ENCODE peak calls at places on chromosomes 6 and 20, in nine cellular contexts. A, H, G, N, D, B, O, K and V are unnamed samples.

GRCh38 chr20:41540459-41540858 is 77.7 kb downstream of the CHD6 start:
- DNase-seq in O (no peak), G (no peak), N (peak), A (no peak), D (no peak), B (no peak), K (no peak), H (no peak), V (no peak)

GRCh38 chr6:165834613-165835259 is 171.7 kb upstream of the PDE10A start:
- DNase-seq in N (no peak), G (no peak), H (peak), K (peak), D (no peak), A (peak), B (peak), O (no peak), V (no peak)

GRCh38 chr6:25369450-25370086 is 90.4 kb downstream of the CARMIL1 start:
- DNase-seq in K (peak), D (no peak), B (no peak), N (peak), G (no peak), O (no peak), H (peak), A (no peak), V (no peak)

GRCh38 chr20:46701986-46702385 is 7.5 kb upstream of the SLC2A10 start:
- DNase-seq in G (no peak), D (no peak), A (no peak), O (no peak), B (no peak), H (no peak), K (no peak), N (no peak), V (no peak)

GRCh38 chr6:155126727-155127439 is 131.8 kb downstream of the TIAM2 start:
- DNase-seq in K (no peak), O (no peak), N (peak), B (peak), H (no peak), G (no peak), A (no peak), D (peak), V (peak)

GRCh38 chr6:3139090-3139903 is 18.0 kb downstream of the TUBB2A start:
- DNase-seq in G (no peak), B (peak), A (peak), O (no peak), D (no peak), N (peak), K (peak), H (peak), V (no peak)

GRCh38 chr6:161152904-161153662 is 120.8 kb downstream of the AGPAT4 start:
- DNase-seq in D (no peak), H (no peak), N (no peak), B (no peak), O (no peak), G (peak), K (no peak), A (no peak), V (no peak)

GRCh38 chr6:4567141-4567540 is 209.1 kb upstream of the CDYL start:
- DNase-seq in B (peak), D (no peak), G (no peak), H (no peak), A (no peak), N (no peak), K (no peak), O (no peak), V (no peak)

GRCh38 chr6:117272032-117272866 is 6.9 kb downstream of the VGLL2 start:
- DNase-seq in H (no peak), A (no peak), K (no peak), B (no peak), N (no peak), G (no peak), D (no peak), O (no peak), V (no peak)

GRCh38 chr20:9185511-9185910 is 116.6 kb downstream of the PLCB4 start:
- DNase-seq in A (no peak), D (no peak), K (no peak), N (no peak), O (no peak), H (no peak), B (peak), G (no peak), V (no peak)

GRCh38 chr20:54499111-54499510 is 23.7 kb downstream of the DOK5 start:
- DNase-seq in N (no peak), A (no peak), K (no peak), O (no peak), D (no peak), G (no peak), B (no peak), H (no peak), V (no peak)

GRCh38 chr6:43768506-43768860 is 1.5 kb upstream of the VEGFA start:
- DNase-seq in N (no peak), O (no peak), K (no peak), D (no peak), G (no peak), B (no peak), A (no peak), H (no peak), V (no peak)

GRCh38 chr6:112795316-112795715 is 448.2 kb downstream of the RFPL4B start:
- DNase-seq in D (no peak), A (no peak), G (no peak), K (no peak), H (no peak), B (no peak), O (no peak), N (no peak), V (no peak)

GRCh38 chr6:617485-618100 is 39.3 kb downstream of the HUS1B start:
- DNase-seq in G (no peak), K (no peak), A (no peak), N (no peak), O (no peak), D (no peak), H (peak), B (no peak), V (no peak)

GRCh38 chr6:25169551-25170335 is 109.4 kb upstream of the CARMIL1 start:
- DNase-seq in N (no peak), A (no peak), O (no peak), D (no peak), K (no peak), G (no peak), H (no peak), B (peak), V (no peak)

GRCh38 chr6:106116125-106116524 is 30.0 kb downstream of the PRDM1 start:
- DNase-seq in O (no peak), N (no peak), G (no peak), B (peak), A (no peak), D (no peak), K (no peak), H (peak), V (no peak)

GRCh38 chr6:170281331-170282292 is 9.3 kb downstream of the DLL1 start:
- DNase-seq in N (no peak), K (peak), B (no peak), O (no peak), A (no peak), H (no peak), D (no peak), G (no peak), V (no peak)

GRCh38 chr6:112184996-112185395 is 69.4 kb downstream of the LAMA4 start:
- DNase-seq in H (no peak), B (no peak), K (no peak), N (no peak), O (no peak), D (no peak), A (no peak), G (no peak), V (no peak)

GRCh38 chr6:53250137-53250760 is 98.5 kb downstream of the ELOVL5 start:
- DNase-seq in D (no peak), O (no peak), A (no peak), G (no peak), N (no peak), K (no peak), H (no peak), B (peak), V (no peak)

GRCh38 chr6:40474937-40475336 is 112.2 kb downstream of the LRFN2 start:
- DNase-seq in G (no peak), A (no peak), K (no peak), O (no peak), N (no peak), D (no peak), H (no peak), B (no peak), V (no peak)

GRCh38 chr6:146381486-146381885 is 162.1 kb upstream of the RAB32 start:
- DNase-seq in H (no peak), A (no peak), B (no peak), O (no peak), K (no peak), N (no peak), D (no peak), G (no peak), V (no peak)

GRCh38 chr6:8462169-8462568 is 26.8 kb upstream of the SLC35B3 start:
- DNase-seq in K (no peak), A (no peak), O (no peak), G (no peak), D (no peak), B (no peak), N (no peak), H (no peak), V (no peak)

GRCh38 chr6:168101201-168102092 is 22.4 kb upstream of the FRMD1 start:
- DNase-seq in D (no peak), K (no peak), O (no peak), H (no peak), N (no peak), A (no peak), B (no peak), G (no peak), V (no peak)

DNA sequence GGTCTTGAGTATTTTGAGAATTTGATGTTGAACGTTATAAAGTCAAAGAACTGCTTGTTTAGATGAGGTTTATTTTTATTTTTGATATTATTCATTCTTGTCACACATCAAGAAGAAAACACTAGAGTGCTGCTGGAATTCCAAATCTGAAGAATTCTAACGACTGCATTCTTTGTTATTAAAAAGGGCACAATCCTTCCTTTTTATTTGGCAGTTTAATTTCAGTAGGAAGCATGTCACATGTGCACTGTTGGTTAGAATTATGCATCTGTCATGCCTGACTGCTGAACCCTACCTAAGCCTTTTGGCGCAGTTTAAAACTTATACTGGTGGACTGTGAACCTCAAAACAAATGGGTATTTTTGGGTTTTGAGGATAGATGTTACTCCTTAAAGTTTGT is 4.0 kb downstream of the ID4 start:
- DNase-seq in N (no peak), A (no peak), D (no peak), B (no peak), K (no peak), O (no peak), G (no peak), H (no peak), V (no peak)
- TF ChIP-seq POLR2A in N (no peak), A (no peak), D (no peak), B (no peak), K (no peak), O (no peak), G (no peak), H (no peak), V (no peak)

DNA sequence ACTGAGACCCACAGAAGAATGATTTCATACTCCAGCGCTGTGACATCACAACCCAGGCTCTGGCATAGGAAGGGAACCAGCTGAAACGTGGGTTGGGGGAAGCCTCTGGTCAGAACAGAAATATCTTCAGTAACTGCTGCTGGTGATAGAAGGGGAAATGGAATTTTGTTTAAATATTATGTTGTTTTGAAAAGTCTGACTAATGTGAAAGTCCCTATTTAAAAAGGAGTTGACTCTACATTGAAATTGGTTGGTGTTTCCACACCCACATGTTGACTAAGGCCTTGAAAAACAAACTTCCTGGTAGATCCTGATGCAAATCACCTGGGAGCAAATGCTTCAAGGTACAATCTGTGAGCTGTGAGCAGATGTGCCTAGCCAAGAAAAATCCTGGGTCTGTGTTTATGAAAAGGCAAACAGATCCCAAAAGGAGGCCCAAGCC is 24.5 kb upstream of the TCP11 start:
- DNase-seq in A (no peak), O (no peak), H (no peak), B (peak), K (peak), D (no peak), G (no peak), N (peak), V (no peak)
- TF ChIP-seq POLR2A in A (no peak), O (no peak), H (no peak), B (no peak), K (no peak), D (no peak), G (no peak), N (no peak), V (no peak)

GRCh38 chr20:49983123-49983847 is 505 bp downstream of the SNAI1 start:
- DNase-seq in N (no peak), K (no peak), G (no peak), O (no peak), D (no peak), B (no peak), H (no peak), A (no peak), V (no peak)
- TF ChIP-seq POLR2A in N (no peak), K (no peak), G (no peak), O (no peak), D (no peak), B (no peak), H (no peak), A (no peak), V (no peak)

GRCh38 chr6:31383149-31383548 is 20.2 kb upstream of the MICA start:
- DNase-seq in K (no peak), G (no peak), H (no peak), B (no peak), A (no peak), N (no peak), O (no peak), D (no peak), V (peak)
- TF ChIP-seq POLR2A in K (no peak), G (no peak), H (no peak), B (no peak), A (no peak), N (no peak), O (no peak), D (no peak), V (no peak)

GRCh38 chr6:31814677-31815024 is 432 bp downstream of the HSPA1L start:
- DNase-seq in B (peak), D (peak), O (peak), A (peak), H (peak), G (peak), N (peak), K (peak), V (peak)
- TF ChIP-seq POLR2A in B (no peak), D (no peak), O (peak), A (peak), H (peak), G (no peak), N (peak), K (peak), V (peak)

DNA sequence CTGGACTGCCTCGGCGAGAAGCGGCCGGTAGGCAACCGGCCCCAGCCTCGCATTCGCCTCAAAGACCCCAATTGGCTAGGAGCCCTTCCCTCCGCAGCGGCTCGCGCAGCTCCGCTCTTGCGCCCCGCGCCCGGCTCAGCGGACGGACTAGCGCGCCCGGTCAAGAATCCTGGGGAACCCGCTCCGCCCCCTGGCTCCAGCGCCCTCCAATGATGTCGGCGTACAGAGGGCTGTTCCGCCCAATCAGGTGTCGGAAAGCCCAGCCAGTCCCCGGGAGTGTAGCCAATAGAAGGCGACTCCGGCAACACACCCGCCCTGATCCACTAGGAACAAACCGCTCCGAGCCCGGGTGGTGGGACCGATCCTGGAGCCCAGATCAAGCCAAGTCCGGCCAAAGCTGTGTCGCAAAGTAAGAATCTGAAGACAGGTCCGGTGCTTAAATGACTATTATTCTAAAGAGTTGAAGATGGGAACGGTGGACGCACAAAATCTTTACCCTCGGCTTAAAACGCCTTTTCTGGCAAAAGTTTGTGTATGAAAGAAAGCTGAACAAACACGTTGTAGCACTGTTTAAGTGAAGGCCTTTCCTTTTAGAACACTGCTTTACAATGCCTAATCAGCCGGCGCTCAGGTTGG is 132.2 kb downstream of the OGFRL1 start:
- DNase-seq in O (peak), H (peak), A (peak), G (no peak), N (no peak), K (peak), B (peak), D (no peak), V (peak)
- TF ChIP-seq POLR2A in O (peak), H (peak), A (peak), G (no peak), N (no peak), K (peak), B (peak), D (no peak), V (peak)

DNA sequence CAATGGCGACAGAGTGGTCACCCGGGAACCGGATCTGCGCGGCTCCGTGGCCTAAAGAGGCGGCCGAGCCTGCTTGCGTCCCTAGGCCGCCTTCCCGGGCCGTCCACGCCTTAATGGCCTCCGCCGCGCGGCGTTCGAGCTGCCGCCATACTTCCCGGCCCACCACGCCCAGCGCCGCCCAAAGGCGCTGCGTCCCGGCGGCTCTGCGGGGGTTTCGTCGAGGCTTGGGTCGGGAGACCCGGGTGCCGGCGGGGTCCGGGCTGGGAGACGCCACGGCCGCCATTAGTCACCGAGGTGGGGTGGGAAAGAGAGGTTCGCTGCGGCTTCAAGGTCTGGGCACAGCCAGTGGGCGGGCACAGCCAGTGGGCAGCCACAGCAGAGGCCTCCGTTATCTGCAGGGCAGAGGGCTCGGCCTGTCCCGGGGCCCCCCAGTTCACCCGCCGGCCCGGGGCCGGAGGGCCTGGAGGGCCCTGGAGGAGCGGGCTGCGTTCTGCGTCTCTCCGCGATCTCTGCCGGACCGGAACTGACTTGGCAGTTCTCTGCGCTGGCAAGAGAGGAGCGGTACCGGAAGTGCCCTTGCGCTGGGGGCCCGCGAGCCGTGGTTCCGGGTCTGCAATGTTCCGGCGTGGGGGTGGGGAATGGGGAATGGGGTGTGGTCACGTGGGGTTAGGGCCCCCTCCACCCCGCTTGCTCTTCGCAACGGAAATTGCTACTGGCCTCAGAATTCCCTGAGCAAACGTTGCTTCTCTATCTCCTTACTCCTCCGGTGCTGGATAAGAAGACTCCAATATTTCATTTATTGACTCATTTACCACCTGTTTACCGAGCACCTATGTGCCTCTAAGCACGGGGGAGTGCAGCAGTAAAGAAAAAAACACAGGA is 82.3 kb downstream of the CNBD2 start:
- DNase-seq in O (peak), A (peak), B (peak), H (peak), K (peak), G (peak), D (peak), N (peak), V (peak)
- TF ChIP-seq POLR2A in O (peak), A (peak), B (peak), H (peak), K (peak), G (peak), D (peak), N (peak), V (peak)